ENCODE peak calls at places on chromosomes 5 and 9, in seven cellular contexts. One of them, this sample, is unnamed.

GRCh38 chr5:56816546-56817081 is 1.3 kb downstream of the MAP3K1 start:
- DNase-seq in epithelial cell of esophagus: peak; percentile 70
- DNase-seq in NCI-H345: peak; percentile 41
- DNase-seq in NCI-H1930: no peak
- DNase-seq in activated naive CD4-positive, alpha-beta T cell: peak; percentile 6
- DNase-seq in brain microvascular endothelial cell: peak; percentile 47
- DNase-seq in mesenchymal stem cell: peak; percentile 79
- DNase-seq in this sample: peak; percentile 61

GRCh38 chr9:36319183-36319582 is 60.9 kb upstream of the GNE start:
- DNase-seq in mesenchymal stem cell: no peak
- DNase-seq in epithelial cell of esophagus: no peak
- DNase-seq in NCI-H1930: no peak
- DNase-seq in brain microvascular endothelial cell: no peak
- DNase-seq in activated naive CD4-positive, alpha-beta T cell: no peak
- DNase-seq in NCI-H345: no peak
- DNase-seq in this sample: no peak

GRCh38 chr9:121272401-121272948 is 4.5 kb downstream of the GSN start:
- DNase-seq in mesenchymal stem cell: no peak
- DNase-seq in epithelial cell of esophagus: no peak
- DNase-seq in NCI-H345: no peak
- DNase-seq in NCI-H1930: no peak
- DNase-seq in brain microvascular endothelial cell: no peak
- DNase-seq in activated naive CD4-positive, alpha-beta T cell: no peak
- DNase-seq in this sample: no peak

GRCh38 chr9:135126480-135127187 is 39.2 kb downstream of the OLFM1 start:
- DNase-seq in activated naive CD4-positive, alpha-beta T cell: no peak
- DNase-seq in epithelial cell of esophagus: no peak
- DNase-seq in NCI-H1930: no peak
- DNase-seq in mesenchymal stem cell: no peak
- DNase-seq in NCI-H345: no peak
- DNase-seq in brain microvascular endothelial cell: no peak
- DNase-seq in this sample: no peak

GRCh38 chr9:137611623-137612609 is 6.4 kb downstream of the ARRDC1 start:
- DNase-seq in mesenchymal stem cell: peak; percentile 57
- DNase-seq in epithelial cell of esophagus: peak; percentile 99
- DNase-seq in activated naive CD4-positive, alpha-beta T cell: no peak
- DNase-seq in brain microvascular endothelial cell: peak; percentile 63
- DNase-seq in NCI-H1930: no peak
- DNase-seq in NCI-H345: peak; percentile 56
- DNase-seq in this sample: no peak

GRCh38 chr9:132141364-132141947 is 20.4 kb upstream of the NTNG2 start:
- DNase-seq in mesenchymal stem cell: peak; percentile 2
- DNase-seq in epithelial cell of esophagus: no peak
- DNase-seq in NCI-H345: peak; percentile 82
- DNase-seq in NCI-H1930: no peak
- DNase-seq in brain microvascular endothelial cell: no peak
- DNase-seq in activated naive CD4-positive, alpha-beta T cell: no peak
- DNase-seq in this sample: no peak

GRCh38 chr9:127122176-127123151 is at the start of gene ANGPTL2:
- DNase-seq in activated naive CD4-positive, alpha-beta T cell: no peak
- DNase-seq in mesenchymal stem cell: peak; percentile 96
- DNase-seq in NCI-H345: peak; percentile 82
- DNase-seq in brain microvascular endothelial cell: peak; percentile 43
- DNase-seq in NCI-H1930: no peak
- DNase-seq in epithelial cell of esophagus: peak; percentile 62
- DNase-seq in this sample: peak; percentile 87

GRCh38 chr5:133801955-133802751 is 166.3 kb downstream of the C5orf15 start:
- DNase-seq in epithelial cell of esophagus: peak; percentile 4
- DNase-seq in mesenchymal stem cell: no peak
- DNase-seq in activated naive CD4-positive, alpha-beta T cell: no peak
- DNase-seq in NCI-H1930: no peak
- DNase-seq in brain microvascular endothelial cell: peak; percentile 9
- DNase-seq in NCI-H345: no peak
- DNase-seq in this sample: no peak

GRCh38 chr9:33162721-33163311 is 4.3 kb downstream of the B4GALT1 start:
- DNase-seq in epithelial cell of esophagus: peak; percentile 87
- DNase-seq in NCI-H345: no peak
- DNase-seq in mesenchymal stem cell: peak; percentile 81
- DNase-seq in brain microvascular endothelial cell: no peak
- DNase-seq in activated naive CD4-positive, alpha-beta T cell: no peak
- DNase-seq in NCI-H1930: no peak
- DNase-seq in this sample: no peak

GRCh38 chr5:34632805-34633414 is 23.2 kb upstream of the RAI14 start:
- DNase-seq in NCI-H345: no peak
- DNase-seq in brain microvascular endothelial cell: no peak
- DNase-seq in activated naive CD4-positive, alpha-beta T cell: no peak
- DNase-seq in NCI-H1930: no peak
- DNase-seq in epithelial cell of esophagus: no peak
- DNase-seq in mesenchymal stem cell: no peak
- DNase-seq in this sample: no peak

GRCh38 chr5:57441557-57441956 is 41.1 kb downstream of the ACTBL2 start:
- DNase-seq in brain microvascular endothelial cell: peak; percentile 99
- DNase-seq in epithelial cell of esophagus: peak; percentile 66
- DNase-seq in NCI-H1930: no peak
- DNase-seq in activated naive CD4-positive, alpha-beta T cell: no peak
- DNase-seq in NCI-H345: no peak
- DNase-seq in mesenchymal stem cell: peak; percentile 89
- DNase-seq in this sample: no peak

GRCh38 chr5:137935190-137935589 is 45.9 kb downstream of the PKD2L2 start:
- DNase-seq in NCI-H345: no peak
- DNase-seq in epithelial cell of esophagus: no peak
- DNase-seq in mesenchymal stem cell: no peak
- DNase-seq in NCI-H1930: no peak
- DNase-seq in brain microvascular endothelial cell: no peak
- DNase-seq in activated naive CD4-positive, alpha-beta T cell: no peak
- DNase-seq in this sample: no peak

GRCh38 chr5:171388816-171389168 is 1.1 kb downstream of the NPM1 start:
- DNase-seq in NCI-H1930: no peak
- DNase-seq in epithelial cell of esophagus: no peak
- DNase-seq in NCI-H345: no peak
- DNase-seq in activated naive CD4-positive, alpha-beta T cell: no peak
- DNase-seq in mesenchymal stem cell: no peak
- DNase-seq in brain microvascular endothelial cell: no peak
- DNase-seq in this sample: no peak

GRCh38 chr5:107383414-107383813 is 287.3 kb downstream of the EFNA5 start:
- DNase-seq in NCI-H1930: no peak
- DNase-seq in activated naive CD4-positive, alpha-beta T cell: no peak
- DNase-seq in brain microvascular endothelial cell: no peak
- DNase-seq in mesenchymal stem cell: no peak
- DNase-seq in NCI-H345: no peak
- DNase-seq in epithelial cell of esophagus: peak; percentile 77
- DNase-seq in this sample: no peak

This sample was measured in glutamatergic neuron.